ENCODE peak calls at places on chromosomes 3 and 15, in four cellular contexts. Y, N, M and W are unnamed samples.
A peak's percentile ranks its signal among the peaks of the same experiment; 100 is the strongest.

GRCh38 chr15:70507772-70508351 is 255.5 kb downstream of the UACA start:
- DNase-seq in Y (no peak), N (peak; percentile 58), M (no peak), W (no peak)

GRCh38 chr15:80367094-80367493 is 37.1 kb upstream of the ARNT2 start:
- DNase-seq in Y (peak; percentile 80), N (no peak), M (no peak), W (no peak)

GRCh38 chr3:159669024-159669476 is 319.6 kb upstream of the IL12A start:
- DNase-seq in Y (no peak), N (peak; percentile 31), M (no peak), W (no peak)

GRCh38 chr15:59169337-59169736 is 37.3 kb upstream of the LDHAL6B start:
- DNase-seq in Y (no peak), N (no peak), M (no peak), W (no peak)

GRCh38 chr3:73716418-73716817 is 91.7 kb upstream of the PDZRN3 start:
- DNase-seq in Y (no peak), N (no peak), M (no peak), W (no peak)

GRCh38 chr3:107308716-107309115 is 68.5 kb upstream of the CCDC54 start:
- DNase-seq in Y (no peak), N (no peak), M (no peak), W (no peak)

GRCh38 chr15:52709172-52709979 is 30.2 kb upstream of the ATOSA start:
- DNase-seq in Y (peak; percentile 64), N (no peak), M (no peak), W (no peak)

GRCh38 chr3:163943664-163944063 is 1134.6 kb downstream of the SI start:
- DNase-seq in Y (no peak), N (no peak), M (no peak), W (no peak)

GRCh38 chr3:10549617-10550228 is 44.3 kb upstream of the ATP2B2 start:
- DNase-seq in Y (no peak), N (no peak), M (no peak), W (no peak)

GRCh38 chr15:43150171-43150929 is 17.0 kb downstream of the TMEM62 start:
- DNase-seq in Y (no peak), N (no peak), M (no peak), W (no peak)

GRCh38 chr15:81014446-81015093 is 13.8 kb downstream of the TLNRD1 start:
- DNase-seq in Y (no peak), N (no peak), M (no peak), W (no peak)

GRCh38 chr3:40229411-40229810 is 80.1 kb upstream of the EIF1B start:
- DNase-seq in Y (no peak), N (no peak), M (no peak), W (no peak)

GRCh38 chr3:126472277-126473006 is 3.2 kb downstream of the ZXDC start:
- DNase-seq in Y (no peak), N (peak; percentile 83), M (peak; percentile 40), W (peak; percentile 93)
- H3K27ac ChIP-seq in Y (no peak overlapping the region), N (peak overlapping the region; percentile 85), M (peak overlapping the region; percentile 32), W (peak overlapping the region; percentile 51)

DNA sequence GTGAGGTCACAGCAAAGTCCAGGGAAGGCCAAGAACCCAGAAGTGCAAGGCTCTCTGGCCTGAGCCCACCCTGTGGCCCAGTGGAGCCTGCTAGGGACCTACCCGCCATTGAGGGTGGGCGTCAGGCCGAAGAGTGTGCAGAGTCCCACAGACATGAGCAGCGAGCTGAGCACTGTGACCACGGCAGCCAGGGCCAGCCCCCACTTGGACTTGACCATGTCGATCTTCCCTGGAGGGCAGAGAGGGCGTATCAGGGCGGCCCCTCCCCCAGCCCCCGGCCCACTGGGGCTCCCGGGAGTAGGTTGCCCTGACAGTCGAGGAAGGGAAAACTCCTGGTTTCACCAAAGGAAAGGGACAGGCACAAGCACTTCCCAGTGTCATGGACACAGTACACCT is 44.6 kb downstream of the PTPN23 start:
- DNase-seq in Y (no peak), N (no peak), M (no peak), W (no peak)
- H3K36me3 ChIP-seq in Y (peaks cover 21% of the 10 kb centered on the region), N (peaks cover 35% of the 10 kb centered on the region), M (peaks cover 81% of the 10 kb centered on the region), W (peaks cover 41% of the 10 kb centered on the region)

GRCh38 chr15:32029409-32029861 is 880 bp upstream of the CHRNA7 start:
- DNase-seq in Y (no peak), N (no peak), M (peak; percentile 15), W (no peak)
- H3K27me3 ChIP-seq in Y (peaks cover 6% of the 10 kb centered on the region), N (no peaks in the 10 kb centered on the region), M (peaks cover 72% of the 10 kb centered on the region), W (no peaks in the 10 kb centered on the region)

GRCh38 chr15:99211926-99212325 is 37.5 kb downstream of the TTC23 start:
- DNase-seq in Y (no peak), N (no peak), M (no peak), W (no peak)
- H3K27ac ChIP-seq in Y (no peak overlapping the region), N (no peak overlapping the region), M (peak overlapping the region; percentile 19), W (peak overlapping the region; percentile 70)

DNA sequence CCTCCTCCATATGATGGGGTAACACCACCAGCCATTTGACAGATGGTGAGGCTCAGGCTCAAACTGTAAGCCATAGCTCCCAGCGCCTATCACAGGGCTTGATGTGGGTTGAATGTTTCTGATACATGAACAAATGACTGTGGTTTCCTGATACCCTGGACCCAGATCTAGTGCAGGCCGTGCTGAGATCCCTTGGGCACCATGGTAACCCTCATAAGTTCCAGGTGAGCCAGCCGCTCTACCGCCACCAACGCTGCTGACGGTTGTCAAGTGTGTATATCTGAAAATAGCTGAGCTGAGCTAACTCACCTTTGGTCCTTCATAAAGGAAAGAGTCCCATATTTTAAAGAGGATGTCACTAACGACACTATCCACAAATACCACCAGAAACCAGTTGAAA is 74.5 kb downstream of the TBC1D2B start:
- DNase-seq in Y (no peak), N (no peak), M (no peak), W (no peak)
- H3K36me3 ChIP-seq in Y (no peaks in the 10 kb centered on the region), N (peaks cover 50% of the 10 kb centered on the region), M (peaks cover 84% of the 10 kb centered on the region), W (peaks cover 30% of the 10 kb centered on the region)

DNA sequence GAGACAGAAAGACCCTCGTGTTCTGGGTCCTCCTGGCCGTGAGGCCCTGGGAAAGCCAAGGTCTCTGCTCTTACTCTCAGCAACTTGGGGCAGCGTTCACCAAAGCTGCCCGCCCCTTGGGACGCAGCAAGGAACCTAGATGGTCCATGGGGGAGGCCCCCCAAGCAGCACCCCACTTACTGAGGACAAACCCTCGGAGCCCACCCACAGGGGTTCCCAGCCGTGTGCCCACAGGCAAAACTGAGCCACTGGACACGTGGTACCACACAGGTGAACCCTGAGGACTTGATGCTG is 166.2 kb upstream of the IQSEC1 start:
- DNase-seq in Y (no peak), N (no peak), M (no peak), W (no peak)
- H3K27me3 ChIP-seq in Y (no peaks in the 10 kb centered on the region), N (no peaks in the 10 kb centered on the region), M (peaks cover 13% of the 10 kb centered on the region), W (no peaks in the 10 kb centered on the region)

DNA sequence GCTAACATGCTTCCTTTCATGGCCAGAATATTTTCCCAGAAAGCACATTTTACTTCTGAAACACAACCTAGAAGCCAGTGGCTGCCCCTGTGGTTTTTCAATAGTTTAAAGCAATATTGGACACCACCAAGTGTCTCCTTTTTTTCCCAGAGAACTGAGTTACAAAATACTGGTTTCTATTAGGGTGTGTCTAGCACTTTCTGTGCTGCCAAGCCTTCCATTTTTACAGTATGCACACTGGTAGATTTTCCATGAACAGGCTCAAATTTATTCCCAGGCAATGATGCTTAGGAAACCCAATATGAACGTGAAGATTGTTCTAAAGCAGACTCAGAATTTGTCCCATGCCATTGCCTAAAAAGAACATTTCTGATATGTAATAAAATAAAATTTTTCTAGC is 7.2 kb downstream of the TNFAIP8L3 start:
- DNase-seq in Y (no peak), N (no peak), M (no peak), W (no peak)
- H3K27ac ChIP-seq in Y (no peak overlapping the region), N (no peak overlapping the region), M (no peak overlapping the region), W (no peak overlapping the region)